ENCODE peak calls at places on chromosomes 1 and 21, in seven cellular contexts. J is fibroblast of lung, H is astrocyte, P is GM23338, X is IMR-90, D is A549, Q is mesendoderm. M is an unnamed sample.

GRCh38 chr1:27430903-27431653 is 38.7 kb downstream of the GPR3 start:
- DNase-seq in J (peak), P (no peak), D (no peak), H (peak), Q (no peak), X (peak), M (no peak)

GRCh38 chr1:201536542-201536941 is 2.4 kb upstream of the NAV1 start:
- DNase-seq in H (peak), J (peak), Q (no peak), P (no peak), D (peak), X (peak), M (no peak)

GRCh38 chr1:37677808-37678207 is 14.5 kb upstream of the CDCA8 start:
- DNase-seq in Q (no peak), J (no peak), X (no peak), H (no peak), D (no peak), P (no peak), M (no peak)

GRCh38 chr1:229409616-229410369 is 24.1 kb downstream of the ACTA1 start:
- DNase-seq in P (peak), H (no peak), Q (no peak), J (no peak), X (no peak), D (no peak), M (peak)

GRCh38 chr1:235206533-235207201 is 45.6 kb upstream of the RBM34 start:
- DNase-seq in Q (no peak), H (peak), X (peak), J (peak), D (no peak), P (no peak), M (no peak)

GRCh38 chr1:85200367-85200869 is 398 bp downstream of the SYDE2 start:
- DNase-seq in J (peak), D (peak), H (no peak), Q (peak), X (no peak), P (peak), M (peak)

GRCh38 chr1:86551305-86551704 is 4.4 kb downstream of the CLCA4 start:
- DNase-seq in J (no peak), Q (no peak), H (no peak), X (no peak), P (no peak), D (no peak), M (no peak)

GRCh38 chr1:20123696-20124450 is 4.5 kb upstream of the PLA2G2D start:
- DNase-seq in D (no peak), H (peak), Q (peak), P (no peak), X (no peak), J (peak), M (no peak)

GRCh38 chr1:75188892-75189291 is 54.7 kb downstream of the LHX8 start:
- DNase-seq in Q (no peak), D (no peak), H (no peak), X (no peak), J (no peak), P (no peak), M (no peak)

GRCh38 chr1:5751171-5751556 is 241.1 kb downstream of the NPHP4 start:
- DNase-seq in J (no peak), X (no peak), D (no peak), P (no peak), H (no peak), Q (no peak), M (no peak)

GRCh38 chr1:1440941-1441888 is 5.7 kb downstream of the VWA1 start:
- DNase-seq in J (peak), P (peak), H (no peak), Q (peak), D (no peak), X (no peak), M (no peak)

GRCh38 chr1:5165747-5166146 is 511.3 kb downstream of the AJAP1 start:
- DNase-seq in D (no peak), J (no peak), X (no peak), Q (no peak), P (no peak), H (no peak), M (no peak)

GRCh38 chr21:37566790-37567725 is 200.5 kb downstream of the DYRK1A start:
- DNase-seq in H (no peak), X (no peak), Q (no peak), P (no peak), J (no peak), D (no peak), M (no peak)

GRCh38 chr1:171742577-171742922 is 685 bp upstream of the VAMP4 start:
- DNase-seq in J (peak), Q (no peak), H (peak), X (peak), P (peak), D (no peak), M (peak)

GRCh38 chr1:207486210-207486609 is 9.7 kb upstream of the CR1 start:
- DNase-seq in J (no peak), X (no peak), H (no peak), Q (no peak), D (no peak), P (no peak), M (no peak)

GRCh38 chr1:35278886-35279554 is 10.5 kb downstream of the ZMYM4 start:
- DNase-seq in Q (no peak), J (peak), X (peak), D (no peak), P (no peak), H (peak), M (no peak)

GRCh38 chr1:204398197-204399125 is 13.2 kb downstream of the PPP1R15B start:
- DNase-seq in X (peak), P (peak), H (peak), J (peak), D (peak), Q (peak), M (peak)

GRCh38 chr1:101884621-101885020 is 112.1 kb downstream of the OLFM3 start:
- DNase-seq in H (no peak), Q (no peak), X (no peak), D (no peak), J (no peak), P (no peak), M (no peak)

GRCh38 chr1:247295274-247295684 is 36.4 kb downstream of the ZNF496 start:
- DNase-seq in Q (peak), J (peak), H (peak), D (no peak), P (peak), X (peak), M (peak)

GRCh38 chr1:153652795-153653507 is 5.6 kb upstream of the SNAPIN start:
- DNase-seq in Q (peak), J (peak), H (peak), D (no peak), X (peak), P (no peak), M (no peak)

GRCh38 chr21:36178349-36178748 is 21.7 kb downstream of the DOP1B start:
- DNase-seq in H (no peak), X (no peak), J (no peak), P (no peak), D (no peak), Q (no peak), M (no peak)

GRCh38 chr1:150164769-150165168 is 15.1 kb downstream of the PLEKHO1 start:
- DNase-seq in X (peak), H (peak), J (peak), Q (no peak), D (no peak), P (no peak), M (no peak)

GRCh38 chr1:183090386-183091006 is 67.3 kb downstream of the LAMC1 start:
- DNase-seq in J (peak), H (peak), Q (peak), D (no peak), X (peak), P (no peak), M (no peak)

GRCh38 chr1:227709451-227709850 is 25.7 kb downstream of the JMJD4 start:
- DNase-seq in J (no peak), H (no peak), X (no peak), P (no peak), Q (no peak), D (no peak), M (no peak)

GRCh38 chr1:67044631-67045270 is 9.2 kb downstream of the SLC35D1 start:
- DNase-seq in Q (no peak), P (no peak), J (no peak), X (peak), D (no peak), H (no peak), M (no peak)

GRCh38 chr1:26853156-26853555 is 9.8 kb upstream of the SFN start:
- DNase-seq in H (peak), X (peak), P (peak), Q (peak), D (peak), J (peak), M (peak)

GRCh38 chr1:111192643-111193519 is 7.6 kb downstream of the DENND2D start:
- DNase-seq in D (no peak), J (peak), Q (peak), P (no peak), X (peak), H (no peak), M (no peak)

GRCh38 chr1:92972413-92973129 is 11.3 kb upstream of the DIPK1A start:
- DNase-seq in H (no peak), P (peak), J (no peak), Q (peak), D (no peak), X (no peak), M (no peak)

GRCh38 chr1:59077739-59078503 is 219.0 kb upstream of the FGGY start:
- DNase-seq in H (no peak), P (peak), J (no peak), Q (peak), X (no peak), D (no peak), M (peak)

GRCh38 chr1:37537378-37537777 is 16.7 kb downstream of the SNIP1 start:
- DNase-seq in D (peak), H (no peak), P (no peak), Q (no peak), J (peak), X (peak), M (no peak)

GRCh38 chr1:96557336-96557735 is 164.2 kb upstream of the PTBP2 start:
- DNase-seq in X (peak), J (peak), H (peak), D (no peak), P (no peak), Q (no peak), M (no peak)

GRCh38 chr1:81967957-81968356 is 167.2 kb downstream of the ADGRL2 start:
- DNase-seq in Q (no peak), H (no peak), D (no peak), P (no peak), J (no peak), X (no peak), M (no peak)

GRCh38 chr1:91278754-91279153 is 125.9 kb downstream of the HFM1 start:
- DNase-seq in J (peak), D (peak), X (peak), H (peak), P (peak), Q (peak), M (no peak)

GRCh38 chr1:208204779-208205178 is 39.4 kb downstream of the PLXNA2 start:
- DNase-seq in Q (no peak), P (no peak), H (no peak), D (no peak), J (no peak), X (no peak), M (no peak)

GRCh38 chr21:41957991-41958766 is 4.4 kb upstream of the C2CD2 start:
- DNase-seq in X (peak), J (peak), D (peak), H (peak), P (peak), Q (peak), M (no peak)

GRCh38 chr1:16281765-16282164 is 44.8 kb upstream of the CPLANE2 start:
- DNase-seq in X (no peak), P (no peak), J (no peak), H (no peak), D (no peak), Q (no peak), M (no peak)

GRCh38 chr1:217230412-217230811 is 400.5 kb downstream of the GPATCH2 start:
- DNase-seq in J (no peak), P (no peak), Q (no peak), H (no peak), X (no peak), D (no peak), M (no peak)
- H3K4me2 ChIP-seq in J (no peak), P (no peak), Q (no peak), H (no peak), X (no peak), D (no peak), M (no peak)

DNA sequence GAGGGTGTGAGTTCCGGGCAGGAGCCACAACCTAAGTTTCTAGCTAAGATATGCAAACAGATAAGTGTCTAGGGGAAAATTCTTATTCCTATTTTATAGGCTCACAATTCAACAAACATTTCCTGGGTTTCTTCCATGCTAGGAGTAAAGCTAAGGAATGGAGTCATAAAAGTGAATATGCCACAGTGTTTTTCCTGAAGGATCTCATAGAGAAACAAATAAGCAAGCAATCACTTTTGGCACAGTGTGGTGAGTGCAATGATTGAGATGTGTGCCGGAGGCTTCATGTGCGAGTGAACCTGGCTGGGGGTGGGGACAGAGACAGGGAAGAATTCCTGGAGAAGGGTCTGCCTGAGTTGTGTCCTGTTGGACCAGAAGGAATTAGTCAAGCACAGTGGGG is 147.4 kb downstream of the TENT5C start:
- DNase-seq in Q (peak), X (no peak), D (no peak), J (no peak), P (no peak), H (no peak), M (no peak)
- H3K4me2 ChIP-seq in Q (no peak), X (peak), D (no peak), J (peak), P (no peak), H (peak), M (no peak)

GRCh38 chr1:31579374-31579773 is 3.1 kb downstream of the TINAGL1 start:
- DNase-seq in D (no peak), X (no peak), H (no peak), P (no peak), Q (peak), J (no peak), M (peak)
- H3K4me2 ChIP-seq in D (no peak), X (no peak), H (peak), P (peak), Q (no peak), J (no peak), M (peak)

DNA sequence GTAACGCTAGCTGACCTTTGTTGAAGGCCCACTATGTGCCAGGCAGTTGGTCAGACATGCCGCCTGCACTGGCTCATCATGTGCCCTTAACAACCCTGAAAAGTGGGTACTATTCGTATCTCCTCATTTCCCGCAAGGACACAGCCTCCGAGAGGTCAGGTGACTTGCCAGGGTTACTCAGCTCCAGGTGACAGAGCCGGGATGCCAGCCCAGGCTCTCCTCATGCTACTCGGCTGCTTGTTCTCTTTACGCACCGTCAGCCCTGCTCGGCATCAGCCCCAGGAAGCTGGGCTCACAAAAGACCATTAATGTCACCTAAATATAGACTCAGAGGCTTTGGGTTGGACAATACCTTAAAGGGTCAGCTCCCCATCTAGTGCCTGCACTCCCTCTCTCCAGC is 29.0 kb downstream of the GRHL3 start:
- DNase-seq in P (no peak), H (no peak), D (no peak), X (no peak), J (no peak), Q (no peak), M (no peak)
- H3K4me2 ChIP-seq in P (no peak), H (no peak), D (no peak), X (no peak), J (no peak), Q (no peak), M (no peak)

DNA sequence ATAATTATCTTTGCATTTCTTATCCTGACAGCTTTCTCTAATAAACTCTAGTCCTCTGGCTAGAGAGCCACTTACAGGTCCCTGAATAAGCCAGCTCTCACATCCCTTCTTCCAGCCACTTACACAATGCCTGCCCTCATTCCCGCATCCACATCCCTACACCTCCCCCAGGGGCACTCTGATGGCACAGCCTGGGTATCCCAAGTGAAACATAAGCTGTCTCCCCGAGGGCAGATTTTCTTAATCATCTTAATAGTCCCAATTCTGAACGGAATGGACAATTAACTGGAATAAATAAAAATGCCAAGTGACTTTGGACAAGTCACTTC is 4.9 kb downstream of the RHOC start:
- DNase-seq in H (no peak), X (no peak), J (no peak), D (no peak), P (no peak), Q (no peak), M (no peak)
- H3K4me2 ChIP-seq in H (peak), X (no peak), J (no peak), D (peak), P (no peak), Q (no peak), M (no peak)

DNA sequence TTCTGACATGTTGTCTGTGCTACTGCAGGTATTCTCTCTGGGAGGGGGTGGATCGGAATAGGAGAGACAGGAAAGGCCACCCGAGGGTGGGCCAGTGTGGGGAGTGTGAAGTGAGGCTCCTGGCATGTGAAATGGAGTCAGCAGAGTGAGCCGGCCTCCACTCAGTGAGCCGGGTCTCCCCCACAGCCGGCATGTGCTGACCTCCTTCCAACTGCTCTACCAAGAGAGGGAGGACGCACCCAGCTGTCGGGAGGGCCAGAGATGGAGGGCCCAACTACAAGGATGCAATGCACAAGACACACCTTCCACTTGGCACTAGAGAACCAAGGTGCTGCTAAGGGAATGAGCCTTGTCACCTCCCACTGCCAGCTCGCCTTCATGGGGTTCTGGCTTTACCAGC is 28.2 kb upstream of the CLSTN1 start:
- DNase-seq in Q (no peak), D (no peak), H (no peak), J (no peak), P (no peak), X (no peak), M (no peak)
- H3K4me2 ChIP-seq in Q (no peak), D (no peak), H (no peak), J (no peak), P (no peak), X (no peak), M (no peak)

DNA sequence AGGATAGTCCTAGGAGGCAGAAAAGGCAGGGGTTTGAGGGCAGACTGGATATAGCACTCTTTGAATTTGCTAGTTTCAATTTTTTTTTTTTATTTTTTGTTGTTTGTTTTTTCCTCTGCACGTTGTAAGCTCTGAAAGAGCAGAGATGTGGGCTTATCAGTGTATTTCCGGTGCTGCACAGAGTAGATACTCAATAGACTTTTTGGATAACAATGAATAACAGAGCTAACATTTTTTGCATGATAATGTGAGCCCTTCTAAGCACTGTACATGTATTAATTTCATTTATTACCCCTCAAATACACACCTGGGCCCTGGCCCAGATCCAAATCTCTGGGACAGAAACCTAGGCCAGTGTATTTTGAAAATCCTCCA is 17.1 kb upstream of the PARP1 start:
- DNase-seq in H (no peak), X (no peak), P (no peak), D (no peak), J (no peak), Q (no peak), M (no peak)
- H3K4me2 ChIP-seq in H (no peak), X (no peak), P (no peak), D (no peak), J (no peak), Q (no peak), M (no peak)